ENCODE peak calls at places on chromosomes 5 and 9, in six cellular contexts. Z is COR-L47, L is coronary artery, A is PC-3, C is lower leg skin, F is renal cortical epithelial cell. E is an unnamed sample.

GRCh38 chr9:115997923-115998322 is 155.7 kb upstream of the PAPPA start:
- DNase-seq in Z (no peak), L (no peak), A (peak; percentile 54), C (no peak), F (peak; percentile 77), E (no peak)

GRCh38 chr9:133640580-133641395 is 4.6 kb downstream of the DBH start:
- DNase-seq in Z (no peak), L (no peak), A (no peak), C (no peak), F (no peak), E (no peak)

GRCh38 chr5:170552486-170553122 is 48.8 kb downstream of the KCNIP1 start:
- DNase-seq in Z (no peak), L (peak; percentile 71), A (no peak), C (no peak), F (peak; percentile 69), E (no peak)

GRCh38 chr9:26746357-26747072 is 146.1 kb downstream of the CAAP1 start:
- DNase-seq in Z (no peak), L (no peak), A (peak; percentile 79), C (no peak), F (peak; percentile 98), E (no peak)

GRCh38 chr5:1486271-1486670 is 37.5 kb downstream of the LPCAT1 start:
- DNase-seq in Z (no peak), L (no peak), A (no peak), C (no peak), F (no peak), E (no peak)

GRCh38 chr9:110148384-110148783 is 59.6 kb downstream of the C9orf152 start:
- DNase-seq in Z (no peak), L (no peak), A (no peak), C (no peak), F (no peak), E (no peak)

GRCh38 chr5:55600536-55601208 is 65.9 kb upstream of the PLPP1 start:
- DNase-seq in Z (no peak), L (no peak), A (peak; percentile 10), C (no peak), F (no peak), E (no peak)

GRCh38 chr9:135410831-135411473 is 68.6 kb upstream of the PPP1R26 start:
- DNase-seq in Z (no peak), L (peak; percentile 38), A (no peak), C (no peak), F (no peak), E (no peak)

GRCh38 chr5:10308844-10309243 is 1.1 kb upstream of the CMBL start:
- DNase-seq in Z (no peak), L (no peak), A (no peak), C (no peak), F (no peak), E (no peak)

E was measured in T-helper 17 cell.